ENCODE peak calls at places on chromosomes 16 and 17, in six cellular contexts. H is mesothelial cell of epicardium; E is AG10803; F is memory B cell; X is body of pancreas; Z is stimulated activated effector memory CD8-positive, alpha-beta T cell treated with anti-CD3 and anti-CD28 coated beads, Interleukin-12 subunit alpha, Interleukin-12 subunit beta, amount 100 ng/mL, for 72 hours. B is an unnamed sample.

GRCh38 chr16:68259007-68259406 is 5.3 kb upstream of the SLC7A6 start:
- DNase-seq in Z (no peak), H (no peak), X (no peak), F (no peak), E (no peak), B (no peak)

GRCh38 chr17:59062509-59062908 is 44.2 kb downstream of the TRIM37 start:
- DNase-seq in H (no peak), Z (no peak), F (no peak), E (no peak), X (no peak), B (no peak)

GRCh38 chr16:17261197-17261858 is 209.4 kb downstream of the XYLT1 start:
- DNase-seq in X (no peak), F (no peak), Z (peak), E (no peak), H (no peak), B (no peak)

GRCh38 chr17:20066253-20066652 is 57.1 kb downstream of the SPECC1 start:
- DNase-seq in F (no peak), E (peak), Z (no peak), X (peak), H (no peak), B (peak)

GRCh38 chr16:49740190-49740589 is 115.7 kb downstream of the ZNF423 start:
- DNase-seq in F (no peak), H (no peak), X (no peak), Z (no peak), E (no peak), B (no peak)

GRCh38 chr16:64540449-64540848 is 581.4 kb downstream of the CDH11 start:
- DNase-seq in X (no peak), E (no peak), Z (no peak), F (no peak), H (no peak), B (no peak)

GRCh38 chr16:4680673-4681470 is 12.5 kb upstream of the NUDT16L1 start:
- DNase-seq in F (no peak), H (no peak), Z (no peak), E (no peak), X (no peak), B (no peak)

GRCh38 chr16:87457724-87458423 is 35.0 kb downstream of the ZCCHC14 start:
- DNase-seq in H (no peak), X (peak), E (peak), F (no peak), Z (peak), B (peak)

GRCh38 chr16:12695454-12695853 is 108.2 kb downstream of the CPPED1 start:
- DNase-seq in E (no peak), X (no peak), Z (no peak), H (no peak), F (no peak), B (no peak)

GRCh38 chr16:6362321-6362720 is 970.3 kb upstream of the RBFOX1 start:
- DNase-seq in E (no peak), Z (no peak), X (no peak), H (no peak), F (no peak), B (no peak)

GRCh38 chr16:88116121-88116900 is 165.1 kb downstream of the BANP start:
- DNase-seq in F (no peak), X (no peak), Z (no peak), H (no peak), E (peak), B (no peak)

GRCh38 chr17:58184986-58185761 is 7.4 kb upstream of the EPX start:
- DNase-seq in Z (no peak), E (no peak), H (no peak), X (no peak), F (no peak), B (no peak)

GRCh38 chr17:57624390-57624789 is 120.7 kb downstream of the CCDC182 start:
- DNase-seq in Z (no peak), H (no peak), X (no peak), E (no peak), F (no peak), B (no peak)

GRCh38 chr16:21253470-21253869 is 20.0 kb downstream of the ANKS4B start:
- DNase-seq in F (no peak), X (no peak), H (no peak), E (no peak), Z (no peak), B (no peak)

GRCh38 chr16:56936491-56936890 is 4.5 kb downstream of the HERPUD1 start:
- DNase-seq in X (no peak), F (no peak), H (no peak), Z (no peak), E (peak), B (no peak)

GRCh38 chr16:73053379-73054130 is 5.6 kb upstream of the ZFHX3 start:
- DNase-seq in X (no peak), F (no peak), H (no peak), E (no peak), Z (no peak), B (peak)

GRCh38 chr17:6070895-6071511 is 824 bp downstream of the WSCD1 start:
- DNase-seq in E (peak), F (no peak), H (no peak), X (peak), Z (no peak), B (no peak)

GRCh38 chr17:31931781-31932180 is 5.0 kb upstream of the SUZ12 start:
- DNase-seq in F (no peak), Z (no peak), H (no peak), E (no peak), X (no peak), B (no peak)

B was measured in EL.